ENCODE peak calls at places on chromosomes 4 and X, in nine cellular contexts. Z, P, Q, F, E, G, X, I and M are unnamed samples.

GRCh38 chr4:30724217-30724616 is 4.0 kb downstream of the PCDH7 start:
- DNase-seq in Z (no peak), P (no peak), Q (no peak), F (no peak), E (no peak), G (no peak), X (no peak), I (no peak), M (no peak)

GRCh38 chr4:138405439-138405838 is 163.3 kb upstream of the SLC7A11 start:
- DNase-seq in Z (no peak), P (peak), Q (peak), F (no peak), E (peak), G (peak), X (no peak), I (no peak), M (no peak)

GRCh38 chr4:90943311-90943710 is 816.1 kb downstream of the CCSER1 start:
- DNase-seq in Z (no peak), P (no peak), Q (no peak), F (no peak), E (peak), G (peak), X (no peak), I (no peak), M (no peak)

GRCh38 chr4:126611900-126612299 is 1020.9 kb upstream of the INTU start:
- DNase-seq in Z (no peak), P (peak), Q (no peak), F (no peak), E (peak), G (peak), X (no peak), I (no peak), M (no peak)

GRCh38 chr4:32334759-32335158 is 1614.6 kb downstream of the PCDH7 start:
- DNase-seq in Z (no peak), P (no peak), Q (no peak), F (no peak), E (no peak), G (no peak), X (no peak), I (no peak), M (no peak)

GRCh38 chrX:150316564-150316963 is 46.6 kb upstream of the MAMLD1 start:
- DNase-seq in Z (no peak), P (no peak), Q (no peak), F (no peak), E (no peak), G (no peak), X (no peak), I (no peak), M (no peak)

GRCh38 chr4:98546910-98547544 is 111.4 kb downstream of the TSPAN5 start:
- DNase-seq in Z (no peak), P (peak), Q (no peak), F (no peak), E (no peak), G (no peak), X (no peak), I (no peak), M (peak)

GRCh38 chrX:132615396-132616131 is 126.7 kb upstream of the MBNL3 start:
- DNase-seq in Z (peak), P (peak), Q (peak), F (no peak), E (peak), G (no peak), X (no peak), I (peak), M (peak)

GRCh38 chrX:3449287-3449686 is 102.8 kb upstream of the MXRA5 start:
- DNase-seq in Z (no peak), P (no peak), Q (no peak), F (no peak), E (peak), G (no peak), X (no peak), I (no peak), M (no peak)

GRCh38 chrX:13064599-13065143 is 20.3 kb upstream of the FAM9C start:
- DNase-seq in Z (no peak), P (peak), Q (no peak), F (no peak), E (peak), G (no peak), X (no peak), I (no peak), M (no peak)

GRCh38 chrX:132480581-132481203 is 8.1 kb downstream of the MBNL3 start:
- DNase-seq in Z (no peak), P (peak), Q (peak), F (no peak), E (peak), G (no peak), X (peak), I (peak), M (no peak)

GRCh38 chr4:24736066-24736465 is 59.3 kb upstream of the SOD3 start:
- DNase-seq in Z (peak), P (peak), Q (no peak), F (no peak), E (peak), G (no peak), X (no peak), I (no peak), M (no peak)

GRCh38 chr4:77010841-77011354 is 61.3 kb downstream of the SEPTIN11 start:
- DNase-seq in Z (no peak), P (peak), Q (no peak), F (no peak), E (peak), G (peak), X (no peak), I (no peak), M (no peak)

GRCh38 chr4:25860586-25861421 is 2.0 kb downstream of the SEL1L3 start:
- DNase-seq in Z (peak), P (peak), Q (no peak), F (no peak), E (peak), G (no peak), X (no peak), I (peak), M (no peak)

GRCh38 chr4:87003266-87003665 is 68.5 kb downstream of the AFF1 start:
- DNase-seq in Z (no peak), P (no peak), Q (no peak), F (no peak), E (no peak), G (no peak), X (no peak), I (no peak), M (no peak)

GRCh38 chr4:112327950-112328349 is 30.8 kb downstream of the ALPK1 start:
- DNase-seq in Z (peak), P (peak), Q (peak), F (peak), E (peak), G (peak), X (no peak), I (peak), M (no peak)

GRCh38 chr4:153433753-153434105 is 32.4 kb upstream of the TMEM131L start:
- DNase-seq in Z (no peak), P (no peak), Q (no peak), F (no peak), E (no peak), G (no peak), X (no peak), I (no peak), M (no peak)

GRCh38 chr4:6087669-6088068 is 69.4 kb upstream of the C4orf50 start:
- DNase-seq in Z (peak), P (peak), Q (no peak), F (peak), E (peak), G (peak), X (peak), I (no peak), M (peak)

GRCh38 chrX:16666541-16666940 is 16.6 kb downstream of the S100G start:
- DNase-seq in Z (no peak), P (peak), Q (no peak), F (no peak), E (no peak), G (no peak), X (no peak), I (no peak), M (no peak)

GRCh38 chrX:9534686-9535085 is 69.8 kb downstream of the TBL1X start:
- DNase-seq in Z (no peak), P (peak), Q (no peak), F (no peak), E (peak), G (no peak), X (no peak), I (no peak), M (no peak)

GRCh38 chr4:123415977-123416376 is 19.4 kb downstream of the SPRY1 start:
- DNase-seq in Z (peak), P (peak), Q (no peak), F (no peak), E (peak), G (no peak), X (no peak), I (peak), M (no peak)

GRCh38 chr4:92791876-92792490 is 488.2 kb downstream of the GRID2 start:
- DNase-seq in Z (no peak), P (no peak), Q (no peak), F (no peak), E (no peak), G (no peak), X (no peak), I (no peak), M (no peak)

GRCh38 chrX:82081027-82081426 is 879.1 kb downstream of the SH3BGRL start:
- DNase-seq in Z (no peak), P (no peak), Q (no peak), F (no peak), E (peak), G (no peak), X (no peak), I (no peak), M (no peak)

GRCh38 chr4:174277433-174277832 is 6.0 kb downstream of the FBXO8 start:
- DNase-seq in Z (no peak), P (no peak), Q (no peak), F (no peak), E (no peak), G (no peak), X (no peak), I (no peak), M (no peak)

GRCh38 chr4:109739547-109739946 is 9.7 kb upstream of the PLA2G12A start:
- DNase-seq in Z (no peak), P (peak), Q (no peak), F (no peak), E (peak), G (no peak), X (no peak), I (no peak), M (no peak)

GRCh38 chrX:38358274-38358673 is 5.9 kb downstream of the OTC start:
- DNase-seq in Z (no peak), P (no peak), Q (no peak), F (no peak), E (no peak), G (no peak), X (no peak), I (no peak), M (no peak)

GRCh38 chr4:158644755-158645154 is 26.9 kb downstream of the C4orf46 start:
- DNase-seq in Z (no peak), P (no peak), Q (no peak), F (no peak), E (no peak), G (no peak), X (no peak), I (no peak), M (no peak)

GRCh38 chrX:51420610-51421009 is 75.8 kb downstream of the NUDT11 start:
- DNase-seq in Z (peak), P (peak), Q (no peak), F (peak), E (peak), G (peak), X (no peak), I (peak), M (no peak)

GRCh38 chrX:152897216-152898144 is at the start of gene ZNF185:
- DNase-seq in Z (no peak), P (no peak), Q (no peak), F (peak), E (peak), G (peak), X (no peak), I (peak), M (no peak)

GRCh38 chr4:187179086-187180070 is 455.7 kb upstream of the FAT1 start:
- DNase-seq in Z (no peak), P (peak), Q (no peak), F (no peak), E (no peak), G (no peak), X (no peak), I (no peak), M (no peak)

GRCh38 chr4:4720671-4721070 is 138.8 kb upstream of the MSX1 start:
- DNase-seq in Z (no peak), P (no peak), Q (no peak), F (no peak), E (no peak), G (no peak), X (no peak), I (no peak), M (peak)

GRCh38 chr4:145805490-145805889 is 125.5 kb downstream of the C4orf51 start:
- DNase-seq in Z (no peak), P (peak), Q (no peak), F (no peak), E (peak), G (no peak), X (peak), I (no peak), M (no peak)

DNA sequence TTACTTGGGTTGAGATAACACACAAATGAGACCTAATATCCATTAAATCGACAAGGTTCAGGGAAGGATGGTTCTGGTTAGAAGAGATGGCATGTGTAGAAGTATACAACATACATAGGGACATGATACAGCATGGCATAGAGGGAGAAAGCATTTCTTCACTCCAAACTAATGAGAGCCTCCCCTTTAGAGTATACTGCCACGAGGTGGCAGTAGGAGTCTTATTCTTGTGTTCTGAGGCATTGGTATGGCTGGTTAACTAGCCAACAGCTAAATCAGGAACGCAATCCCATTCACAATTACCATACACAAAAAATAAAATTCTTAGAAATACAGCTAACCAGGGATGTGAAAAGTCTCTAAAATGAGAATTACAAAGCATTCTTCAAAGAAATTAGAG is 29.1 kb upstream of the TRO start:
- DNase-seq in Z (peak), P (peak), Q (peak), F (peak), E (peak), G (peak), X (no peak), I (peak), M (no peak)
- TF ChIP-seq CTCF in Z (peak), P (peak), Q (peak), F (peak), E (no peak), G (peak), X (peak), I (peak), M (no peak)

GRCh38 chrX:108209006-108209554 is 117.5 kb downstream of the ATG4A start:
- DNase-seq in Z (no peak), P (no peak), Q (no peak), F (no peak), E (no peak), G (no peak), X (no peak), I (no peak), M (no peak)
- TF ChIP-seq CTCF in Z (no peak), P (no peak), Q (no peak), F (no peak), E (no peak), G (no peak), X (no peak), I (no peak), M (no peak)

DNA sequence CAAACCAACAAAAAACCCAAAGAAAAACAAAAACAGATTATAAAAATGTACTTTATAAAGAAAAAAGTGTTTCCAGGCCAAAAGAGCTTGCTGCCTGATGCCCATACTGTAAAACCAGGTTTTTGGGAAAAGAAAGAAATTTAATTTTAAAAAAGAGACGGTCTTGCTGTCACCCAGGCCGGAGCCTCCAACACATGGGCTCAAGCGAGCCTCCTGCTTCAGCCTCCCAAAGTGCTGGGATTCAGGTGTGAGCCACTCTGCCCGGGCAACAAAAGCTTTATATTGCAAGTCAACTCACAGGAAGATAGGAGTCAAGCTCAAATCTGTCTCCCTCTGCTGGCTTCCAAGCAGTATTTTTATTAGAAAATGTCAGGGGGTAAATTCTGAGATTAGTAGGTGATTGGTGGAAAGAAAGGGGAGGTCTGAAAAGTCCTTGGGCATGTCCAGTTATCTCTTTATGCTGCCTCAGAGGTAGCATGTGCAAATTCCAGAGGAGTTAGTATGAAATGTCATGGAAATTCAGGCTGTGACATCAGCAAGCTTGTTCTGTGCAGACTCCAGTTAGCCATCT is 39.4 kb downstream of the MGST2 start:
- DNase-seq in Z (peak), P (peak), Q (no peak), F (no peak), E (peak), G (peak), X (no peak), I (no peak), M (no peak)
- TF ChIP-seq CTCF in Z (peak), P (no peak), Q (no peak), F (peak), E (no peak), G (no peak), X (no peak), I (peak), M (peak)

GRCh38 chr4:148704291-148704690 is 262.1 kb upstream of the NR3C2 start:
- DNase-seq in Z (no peak), P (no peak), Q (no peak), F (no peak), E (no peak), G (no peak), X (no peak), I (no peak), M (no peak)
- TF ChIP-seq CTCF in Z (no peak), P (no peak), Q (no peak), F (peak), E (no peak), G (no peak), X (no peak), I (no peak), M (no peak)

GRCh38 chr4:17204908-17205307 is 306.5 kb upstream of the LDB2 start:
- DNase-seq in Z (no peak), P (no peak), Q (no peak), F (no peak), E (no peak), G (no peak), X (no peak), I (no peak), M (no peak)
- TF ChIP-seq CTCF in Z (no peak), P (no peak), Q (no peak), F (no peak), E (no peak), G (no peak), X (no peak), I (no peak), M (no peak)

DNA sequence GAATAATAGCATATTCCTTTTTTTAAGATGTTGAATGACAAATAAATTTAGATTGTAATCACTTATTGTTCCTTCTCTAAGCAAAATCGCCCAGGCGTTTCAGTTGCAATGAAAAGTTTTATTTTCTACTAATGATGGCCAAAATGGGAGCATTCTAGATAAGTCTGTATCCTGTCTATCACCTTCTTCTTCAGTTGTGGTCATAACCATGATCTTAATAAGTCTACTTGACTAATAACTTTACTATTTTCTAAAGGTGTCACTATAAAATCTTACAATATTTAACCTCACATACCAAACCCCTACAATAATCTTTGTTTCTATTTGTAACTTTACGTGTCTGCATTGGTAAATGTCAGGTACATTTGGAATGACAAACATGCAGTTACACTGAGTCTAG is 723.7 kb upstream of the MAGEB2 start:
- DNase-seq in Z (no peak), P (no peak), Q (no peak), F (no peak), E (no peak), G (no peak), X (no peak), I (no peak), M (no peak)
- TF ChIP-seq CTCF in Z (no peak), P (no peak), Q (no peak), F (no peak), E (no peak), G (no peak), X (no peak), I (no peak), M (no peak)

DNA sequence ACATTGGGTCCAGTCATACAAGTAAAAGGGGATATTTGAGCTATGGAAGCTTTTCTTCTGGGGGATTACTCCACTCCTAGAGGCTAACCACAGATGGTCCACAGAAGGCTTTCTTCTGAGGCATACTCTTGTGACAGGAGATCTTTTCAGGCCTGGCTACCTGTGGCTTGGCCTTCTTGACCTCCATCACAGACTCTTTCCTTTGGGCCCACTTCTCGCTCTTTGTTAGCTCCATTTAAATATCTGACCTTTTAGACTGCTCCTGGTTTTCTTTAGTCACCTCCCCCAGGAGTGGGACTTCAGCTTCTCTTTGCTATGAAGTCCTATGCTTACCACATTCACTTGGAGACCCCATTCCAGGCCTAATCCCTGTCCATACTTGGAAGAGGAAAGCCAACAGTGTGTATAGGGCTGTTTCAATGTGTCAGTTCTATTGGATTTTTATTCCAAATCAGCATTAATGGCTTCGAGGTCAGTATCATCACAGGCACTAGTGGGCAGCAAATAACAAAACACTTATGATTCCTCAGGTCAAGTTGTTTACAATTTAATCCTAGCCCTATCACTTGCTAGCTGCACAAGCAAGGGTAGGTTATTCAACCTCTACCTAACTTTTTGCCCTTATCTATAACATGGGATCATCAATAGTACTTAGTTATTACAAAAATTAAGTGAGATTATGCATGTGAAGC is 26.3 kb downstream of the GPC3 start:
- DNase-seq in Z (no peak), P (no peak), Q (no peak), F (no peak), E (peak), G (no peak), X (no peak), I (no peak), M (no peak)
- TF ChIP-seq CTCF in Z (peak), P (no peak), Q (no peak), F (no peak), E (no peak), G (peak), X (no peak), I (no peak), M (no peak)

GRCh38 chr4:119035941-119036737 is 99.5 kb upstream of the MYOZ2 start:
- DNase-seq in Z (no peak), P (peak), Q (no peak), F (no peak), E (no peak), G (no peak), X (peak), I (no peak), M (no peak)
- TF ChIP-seq CTCF in Z (no peak), P (no peak), Q (no peak), F (no peak), E (no peak), G (no peak), X (no peak), I (no peak), M (no peak)